ENCODE peak calls at places on chromosomes 12 and 14, in six cellular contexts. S is glutamatergic neuron, T is BJ, O is T follicular helper cell, R is left ventricle myocardium inferior, D is mesothelial cell of epicardium. C is an unnamed sample.

GRCh38 chr12:85413266-85413665 is 133.2 kb downstream of the ALX1 start:
- DNase-seq in D (no peak), R (no peak), O (no peak), T (no peak), S (no peak), C (no peak)

GRCh38 chr12:2277492-2278153 is 224.8 kb downstream of the CACNA1C start:
- DNase-seq in T (no peak), D (no peak), R (no peak), S (no peak), O (no peak), C (no peak)

GRCh38 chr14:23632461-23633159 is 3.6 kb upstream of the DHRS2 start:
- DNase-seq in R (no peak), O (no peak), D (no peak), T (no peak), S (no peak), C (no peak)

GRCh38 chr14:47919334-47919846 is 244.0 kb upstream of the MDGA2 start:
- DNase-seq in S (no peak), R (no peak), O (no peak), T (no peak), D (no peak), C (no peak)

GRCh38 chr14:33848706-33849454 is 102.0 kb downstream of the EGLN3 start:
- DNase-seq in R (peak), S (peak), D (peak), T (no peak), O (no peak), C (peak)

GRCh38 chr14:70660967-70661871 is 19.5 kb downstream of the TTC9 start:
- DNase-seq in S (no peak), R (no peak), D (no peak), O (peak), T (no peak), C (peak)

GRCh38 chr12:114412825-114413749 is 7.1 kb upstream of the TBX5 start:
- DNase-seq in D (no peak), S (no peak), O (no peak), R (no peak), T (no peak), C (no peak)

GRCh38 chr14:37116933-37117844 is 55.2 kb downstream of the SLC25A21 start:
- DNase-seq in O (no peak), S (no peak), D (no peak), R (no peak), T (peak), C (no peak)

GRCh38 chr12:26298785-26299621 is 103.6 kb downstream of the SSPN start:
- DNase-seq in R (no peak), T (peak), S (no peak), O (no peak), D (no peak), C (no peak)

GRCh38 chr12:51678086-51678724 is 87.2 kb downstream of the SCN8A start:
- DNase-seq in S (peak), T (no peak), O (peak), R (no peak), D (no peak), C (peak)

GRCh38 chr12:6116481-6117021 is 7.9 kb downstream of the VWF start:
- DNase-seq in R (no peak), S (no peak), D (no peak), O (no peak), T (no peak), C (no peak)

GRCh38 chr12:117151195-117152031 is 38.9 kb downstream of the FBXO21 start:
- DNase-seq in D (peak), O (no peak), S (peak), R (peak), T (no peak), C (peak)

GRCh38 chr14:89723930-89724915 is 230.3 kb downstream of the EFCAB11 start:
- DNase-seq in R (no peak), D (no peak), S (no peak), O (no peak), T (no peak), C (peak)

C was measured in DND-41.